ENCODE peak calls at places on chromosomes 12 and 14, in ten cellular contexts. One of them, this sample, is unnamed.

GRCh38 chr12:11310336-11310735 is at the start of gene PRB4:
- ATAC-seq in Right ventricle myocardium superior: no peak
- ATAC-seq in Panc1: no peak
- ATAC-seq in gastrocnemius medialis: no peak
- ATAC-seq in left ventricle myocardium superior: no peak
- ATAC-seq in activated naive CD8-positive, alpha-beta T cell treated with anti-CD3 and anti-CD28 coated beads, Interleukin-2, amount 10 ng/mL, durations not matched to agents 7 days and 5 days: no peak
- ATAC-seq in SK-N-SH treated with all-trans-retinoic acid at 6 μM for 48 hours: no peak
- ATAC-seq in K562: no peak
- ATAC-seq in activated T-cell treated with anti-CD3 and anti-CD28 coated beads, Interleukin-2, amount 50 U/mL, for 72 hours: no peak
- ATAC-seq in sciatic nerve: no peak
- ATAC-seq in this sample: no peak

GRCh38 chr12:63095369-63095967 is 55.5 kb downstream of the AVPR1A start:
- ATAC-seq in left ventricle myocardium superior: no peak
- ATAC-seq in sciatic nerve: no peak
- ATAC-seq in K562: no peak
- ATAC-seq in activated naive CD8-positive, alpha-beta T cell treated with anti-CD3 and anti-CD28 coated beads, Interleukin-2, amount 10 ng/mL, durations not matched to agents 7 days and 5 days: no peak
- ATAC-seq in Right ventricle myocardium superior: no peak
- ATAC-seq in gastrocnemius medialis: no peak
- ATAC-seq in activated T-cell treated with anti-CD3 and anti-CD28 coated beads, Interleukin-2, amount 50 U/mL, for 72 hours: no peak
- ATAC-seq in Panc1: no peak
- ATAC-seq in SK-N-SH treated with all-trans-retinoic acid at 6 μM for 48 hours: no peak
- ATAC-seq in this sample: no peak

GRCh38 chr14:73180385-73180805 is 44.1 kb downstream of the PSEN1 start:
- ATAC-seq in K562: no peak
- ATAC-seq in activated T-cell treated with anti-CD3 and anti-CD28 coated beads, Interleukin-2, amount 50 U/mL, for 72 hours: no peak
- ATAC-seq in left ventricle myocardium superior: peak
- ATAC-seq in Right ventricle myocardium superior: peak
- ATAC-seq in SK-N-SH treated with all-trans-retinoic acid at 6 μM for 48 hours: no peak
- ATAC-seq in gastrocnemius medialis: peak
- ATAC-seq in Panc1: no peak
- ATAC-seq in activated naive CD8-positive, alpha-beta T cell treated with anti-CD3 and anti-CD28 coated beads, Interleukin-2, amount 10 ng/mL, durations not matched to agents 7 days and 5 days: no peak
- ATAC-seq in sciatic nerve: peak
- ATAC-seq in this sample: no peak

GRCh38 chr14:105440554-105440900 is 20.9 kb downstream of the MTA1 start:
- ATAC-seq in left ventricle myocardium superior: no peak
- ATAC-seq in Right ventricle myocardium superior: no peak
- ATAC-seq in SK-N-SH treated with all-trans-retinoic acid at 6 μM for 48 hours: no peak
- ATAC-seq in sciatic nerve: no peak
- ATAC-seq in activated T-cell treated with anti-CD3 and anti-CD28 coated beads, Interleukin-2, amount 50 U/mL, for 72 hours: no peak
- ATAC-seq in K562: no peak
- ATAC-seq in gastrocnemius medialis: no peak
- ATAC-seq in activated naive CD8-positive, alpha-beta T cell treated with anti-CD3 and anti-CD28 coated beads, Interleukin-2, amount 10 ng/mL, durations not matched to agents 7 days and 5 days: no peak
- ATAC-seq in Panc1: no peak
- ATAC-seq in this sample: no peak

GRCh38 chr14:42535397-42535796 is 928.7 kb downstream of the LRFN5 start:
- ATAC-seq in gastrocnemius medialis: no peak
- ATAC-seq in left ventricle myocardium superior: no peak
- ATAC-seq in activated naive CD8-positive, alpha-beta T cell treated with anti-CD3 and anti-CD28 coated beads, Interleukin-2, amount 10 ng/mL, durations not matched to agents 7 days and 5 days: no peak
- ATAC-seq in Right ventricle myocardium superior: no peak
- ATAC-seq in SK-N-SH treated with all-trans-retinoic acid at 6 μM for 48 hours: no peak
- ATAC-seq in Panc1: no peak
- ATAC-seq in activated T-cell treated with anti-CD3 and anti-CD28 coated beads, Interleukin-2, amount 50 U/mL, for 72 hours: no peak
- ATAC-seq in sciatic nerve: no peak
- ATAC-seq in K562: no peak
- ATAC-seq in this sample: no peak

GRCh38 chr12:120713861-120714482 is 3.7 kb downstream of the UNC119B start:
- ATAC-seq in K562: peak
- ATAC-seq in activated naive CD8-positive, alpha-beta T cell treated with anti-CD3 and anti-CD28 coated beads, Interleukin-2, amount 10 ng/mL, durations not matched to agents 7 days and 5 days: peak
- ATAC-seq in Panc1: peak
- ATAC-seq in sciatic nerve: peak
- ATAC-seq in activated T-cell treated with anti-CD3 and anti-CD28 coated beads, Interleukin-2, amount 50 U/mL, for 72 hours: peak
- ATAC-seq in left ventricle myocardium superior: peak
- ATAC-seq in Right ventricle myocardium superior: peak
- ATAC-seq in SK-N-SH treated with all-trans-retinoic acid at 6 μM for 48 hours: peak
- ATAC-seq in gastrocnemius medialis: peak
- ATAC-seq in this sample: peak

GRCh38 chr12:79560165-79560889 is 130.4 kb downstream of the PAWR start:
- ATAC-seq in activated naive CD8-positive, alpha-beta T cell treated with anti-CD3 and anti-CD28 coated beads, Interleukin-2, amount 10 ng/mL, durations not matched to agents 7 days and 5 days: no peak
- ATAC-seq in sciatic nerve: no peak
- ATAC-seq in K562: no peak
- ATAC-seq in Right ventricle myocardium superior: no peak
- ATAC-seq in left ventricle myocardium superior: no peak
- ATAC-seq in gastrocnemius medialis: no peak
- ATAC-seq in activated T-cell treated with anti-CD3 and anti-CD28 coated beads, Interleukin-2, amount 50 U/mL, for 72 hours: no peak
- ATAC-seq in SK-N-SH treated with all-trans-retinoic acid at 6 μM for 48 hours: no peak
- ATAC-seq in Panc1: no peak
- ATAC-seq in this sample: no peak

GRCh38 chr14:105204206-105204930 is 23.3 kb upstream of the NUDT14 start:
- ATAC-seq in activated naive CD8-positive, alpha-beta T cell treated with anti-CD3 and anti-CD28 coated beads, Interleukin-2, amount 10 ng/mL, durations not matched to agents 7 days and 5 days: no peak
- ATAC-seq in Right ventricle myocardium superior: peak
- ATAC-seq in sciatic nerve: peak
- ATAC-seq in Panc1: peak
- ATAC-seq in SK-N-SH treated with all-trans-retinoic acid at 6 μM for 48 hours: peak
- ATAC-seq in K562: no peak
- ATAC-seq in gastrocnemius medialis: peak
- ATAC-seq in activated T-cell treated with anti-CD3 and anti-CD28 coated beads, Interleukin-2, amount 50 U/mL, for 72 hours: no peak
- ATAC-seq in left ventricle myocardium superior: peak
- ATAC-seq in this sample: no peak

GRCh38 chr12:19867970-19868369 is 428.7 kb downstream of the AEBP2 start:
- ATAC-seq in Right ventricle myocardium superior: no peak
- ATAC-seq in gastrocnemius medialis: no peak
- ATAC-seq in sciatic nerve: no peak
- ATAC-seq in activated T-cell treated with anti-CD3 and anti-CD28 coated beads, Interleukin-2, amount 50 U/mL, for 72 hours: no peak
- ATAC-seq in activated naive CD8-positive, alpha-beta T cell treated with anti-CD3 and anti-CD28 coated beads, Interleukin-2, amount 10 ng/mL, durations not matched to agents 7 days and 5 days: no peak
- ATAC-seq in K562: no peak
- ATAC-seq in Panc1: no peak
- ATAC-seq in SK-N-SH treated with all-trans-retinoic acid at 6 μM for 48 hours: no peak
- ATAC-seq in left ventricle myocardium superior: no peak
- ATAC-seq in this sample: no peak